ENCODE peak calls at places on chromosomes 6 and 20, in four cellular contexts. R is IMR-90, Y is HCT116, Z is NT2/D1. Q is an unnamed sample.

GRCh38 chr6:106339334-106340029 is 13.9 kb upstream of the ATG5 start:
- DNase-seq in Y (peak), R (peak), Z (peak), Q (no peak)

GRCh38 chr6:90297124-90297865 is 652 bp upstream of the BACH2 start:
- DNase-seq in R (no peak), Z (no peak), Y (no peak), Q (no peak)

GRCh38 chr6:156009656-156010055 is 554.0 kb upstream of the NOX3 start:
- DNase-seq in R (peak), Y (no peak), Z (no peak), Q (no peak)

GRCh38 chr20:23163562-23163961 is 77.4 kb upstream of the CD93 start:
- DNase-seq in Y (no peak), Z (no peak), R (no peak), Q (no peak)

GRCh38 chr6:37559501-37559900 is 59.8 kb upstream of the CCDC167 start:
- DNase-seq in R (no peak), Y (no peak), Z (no peak), Q (no peak)

GRCh38 chr6:52929321-52930164 is 20.0 kb upstream of the GSTA3 start:
- DNase-seq in Z (no peak), R (peak), Y (peak), Q (no peak)

GRCh38 chr6:170129691-170130171 is 161.1 kb downstream of the DLL1 start:
- DNase-seq in Z (no peak), R (no peak), Y (no peak), Q (no peak)

GRCh38 chr6:42963855-42964605 is 3.5 kb downstream of the GNMT start:
- DNase-seq in Y (no peak), Z (peak), R (peak), Q (no peak)

GRCh38 chr6:100116409-100117194 is 122.6 kb upstream of the MCHR2 start:
- DNase-seq in Z (peak), Y (peak), R (peak), Q (peak)

GRCh38 chr20:34713194-34713943 is 9.2 kb downstream of the TP53INP2 start:
- DNase-seq in Z (no peak), Y (peak), R (peak), Q (no peak)

GRCh38 chr6:1136415-1136774 is 175.5 kb upstream of the FOXQ1 start:
- DNase-seq in Z (no peak), Y (no peak), R (peak), Q (no peak)

GRCh38 chr20:3420211-3420707 is 12.8 kb upstream of the DNAAF9 start:
- DNase-seq in R (peak), Z (no peak), Y (no peak), Q (peak)

GRCh38 chr6:44219053-44219814 is 2.5 kb downstream of the MYMX start:
- DNase-seq in R (peak), Y (no peak), Z (peak), Q (peak)

GRCh38 chr6:11067348-11067747 is 23.2 kb upstream of the ELOVL2 start:
- DNase-seq in R (no peak), Y (no peak), Z (no peak), Q (no peak)

GRCh38 chr6:30450908-30451818 is 38.1 kb upstream of the HLA-E start:
- DNase-seq in Y (no peak), Z (no peak), R (peak), Q (peak)

GRCh38 chr6:134706806-134707205 is 243.1 kb downstream of the ALDH8A1 start:
- DNase-seq in Y (no peak), R (peak), Z (no peak), Q (no peak)

GRCh38 chr20:10739575-10739974 is 65.8 kb upstream of the JAG1 start:
- DNase-seq in Z (no peak), Y (no peak), R (no peak), Q (no peak)

GRCh38 chr20:25283221-25283951 is 35.5 kb downstream of the PYGB start:
- DNase-seq in Z (no peak), R (no peak), Y (no peak), Q (no peak)

GRCh38 chr6:3571836-3572235 is 115.0 kb upstream of the SLC22A23 start:
- DNase-seq in Z (no peak), R (no peak), Y (no peak), Q (no peak)

GRCh38 chr20:36481380-36482043 is 59.8 kb upstream of the MYL9 start:
- DNase-seq in Z (no peak), R (no peak), Y (no peak), Q (no peak)

GRCh38 chr20:38969708-38970107 is 7.6 kb downstream of the DHX35 start:
- DNase-seq in Z (no peak), Y (no peak), R (no peak), Q (no peak)
- H3K9ac ChIP-seq in Z (no peak), Y (no peak), R (peak), Q (no peak)

GRCh38 chr6:36075656-36076055 is 48.0 kb downstream of the MAPK14 start:
- DNase-seq in Z (no peak), Y (peak), R (no peak), Q (no peak)
- H3K9ac ChIP-seq in Z (no peak), Y (no peak), R (no peak), Q (no peak)

GRCh38 chr6:15824851-15825250 is 162.0 kb upstream of the DTNBP1 start:
- DNase-seq in Y (no peak), Z (no peak), R (no peak), Q (no peak)
- H3K9ac ChIP-seq in Y (no peak), Z (no peak), R (no peak), Q (no peak)

DNA sequence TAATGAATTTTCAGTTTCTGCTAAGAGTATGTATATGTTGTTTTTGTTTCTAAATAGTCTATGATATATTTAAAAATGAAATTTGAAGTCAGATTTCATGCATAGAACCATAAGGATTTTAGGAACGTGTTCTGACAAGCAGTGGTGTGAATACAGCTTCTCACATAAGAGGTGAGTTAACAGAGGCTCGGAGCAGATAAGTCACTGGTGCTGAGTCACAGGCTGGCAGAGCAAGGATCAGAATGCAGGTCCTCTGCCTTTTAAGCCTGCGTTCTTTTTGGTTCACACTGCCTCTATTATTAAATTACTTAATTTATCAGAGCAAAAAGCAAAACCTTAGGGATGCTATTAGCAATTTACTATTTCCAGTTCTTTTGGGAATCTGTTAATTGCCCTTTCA is 212.5 kb upstream of the AGPAT4 start:
- DNase-seq in Y (peak), R (peak), Z (no peak), Q (no peak)
- H3K9ac ChIP-seq in Y (no peak), R (no peak), Z (no peak), Q (no peak)

GRCh38 chr20:1499528-1500420 is 8.6 kb upstream of the SIRPB2 start:
- DNase-seq in Z (no peak), Y (no peak), R (no peak), Q (no peak)
- H3K9ac ChIP-seq in Z (no peak), Y (no peak), R (no peak), Q (no peak)

GRCh38 chr6:26309731-26310142 is 55.3 kb upstream of the BTN3A2 start:
- DNase-seq in Z (no peak), R (peak), Y (peak), Q (no peak)

GRCh38 chr6:26311385-26312095 is 53.5 kb upstream of the BTN3A2 start:
- DNase-seq in Z (no peak), R (peak), Y (peak), Q (peak)

GRCh38 chr6:26312501-26313390 is 52.3 kb upstream of the BTN3A2 start:
- DNase-seq in Y (peak), Z (no peak), R (peak), Q (peak)

GRCh38 chr6:26312096-26312463 is 52.9 kb upstream of the BTN3A2 start:
- DNase-seq in Z (no peak), Y (no peak), R (no peak), Q (no peak)

DNA sequence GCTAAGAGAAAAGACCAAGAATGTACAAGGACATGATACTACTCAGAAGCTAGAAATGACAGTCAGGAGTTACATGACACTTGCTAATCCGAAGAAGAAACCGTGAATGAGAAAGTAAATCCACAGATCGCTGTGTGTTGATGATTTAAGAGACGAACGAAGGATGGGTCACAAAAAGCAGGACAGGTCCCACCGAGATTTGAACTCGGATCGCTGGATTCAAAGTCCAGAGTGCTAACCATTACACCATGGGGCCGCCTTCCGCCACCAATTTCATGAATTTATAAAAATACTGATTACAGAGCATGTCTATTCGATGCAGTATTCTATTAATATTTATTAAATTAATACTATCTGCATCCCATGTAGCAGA is 54.0 kb upstream of the BTN3A2 start:
- DNase-seq in Y (no peak), Z (no peak), R (peak), Q (no peak)
- H3K9ac ChIP-seq in Y (no peak), Z (peak), R (no peak), Q (no peak)

DNA sequence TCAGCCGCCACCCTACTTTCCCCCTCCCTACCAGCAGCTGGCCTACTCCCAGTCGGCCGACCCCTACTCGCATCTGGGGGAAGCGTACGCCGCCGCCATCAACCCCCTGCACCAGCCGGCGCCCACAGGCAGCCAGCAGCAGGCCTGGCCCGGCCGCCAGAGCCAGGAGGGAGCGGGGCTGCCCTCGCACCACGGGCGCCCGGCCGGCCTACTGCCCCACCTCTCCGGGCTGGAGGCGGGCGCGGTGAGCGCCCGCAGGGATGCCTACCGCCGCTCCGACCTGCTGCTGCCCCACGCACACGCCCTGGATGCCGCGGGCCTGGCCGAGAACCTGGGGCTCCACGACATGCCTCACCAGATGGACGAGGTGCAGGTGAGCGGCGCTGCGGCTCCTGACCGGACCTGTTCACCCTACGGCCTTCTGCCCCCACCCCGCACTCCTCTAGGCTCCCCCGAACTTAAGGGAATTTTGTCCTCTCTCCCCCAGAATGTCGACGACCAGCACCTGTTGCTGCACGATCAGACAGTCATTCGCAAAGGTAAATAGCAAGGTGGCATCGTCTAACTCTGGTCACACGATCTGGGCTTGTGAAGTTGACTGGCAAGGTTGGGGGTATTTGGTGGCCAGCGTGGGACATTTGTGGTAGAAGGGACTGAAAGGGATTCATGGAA is 2.3 kb downstream of the TFAP2C start:
- DNase-seq in Z (no peak), Y (no peak), R (no peak), Q (no peak)
- H3K9ac ChIP-seq in Z (peak), Y (no peak), R (no peak), Q (no peak)

GRCh38 chr20:50728981-50729874 is 2.2 kb upstream of the PARD6B start:
- DNase-seq in R (no peak), Y (peak), Z (no peak), Q (no peak)

GRCh38 chr20:50731930-50732690 is 730 bp downstream of the PARD6B start:
- DNase-seq in R (no peak), Y (no peak), Z (no peak), Q (no peak)

GRCh38 chr20:50729925-50730764 is 1.2 kb upstream of the PARD6B start:
- DNase-seq in Z (no peak), R (no peak), Y (no peak), Q (no peak)

GRCh38 chr20:50731055-50731929 is at the start of gene PARD6B:
- DNase-seq in Y (peak), R (peak), Z (peak), Q (peak)

GRCh38 chr20:50730765-50731054 is 670 bp upstream of the PARD6B start:
- DNase-seq in R (no peak), Z (no peak), Y (no peak), Q (no peak)
- H3K9ac ChIP-seq in R (peak), Z (peak), Y (peak), Q (peak)

GRCh38 chr6:27250955-27251671 is 3.6 kb downstream of the PRSS16 start:
- DNase-seq in R (no peak), Z (peak), Y (peak), Q (no peak)
- H3K9ac ChIP-seq in R (no peak), Z (peak), Y (peak), Q (peak)

Q was measured in SK-N-MC.